ENCODE peak calls at places on chromosomes 13 and 19, in nine cellular contexts. U, L, H, W, P, R, Z, Y and N are unnamed samples.

GRCh38 chr13:50589139-50589538 is 254.4 kb downstream of the DLEU7 start:
- DNase-seq in U (peak), L (no peak), H (no peak), W (peak), P (no peak), R (no peak), Z (peak), Y (peak), N (no peak)

GRCh38 chr19:952680-953500 is 27.1 kb downstream of the ARID3A start:
- DNase-seq in U (peak), L (no peak), H (no peak), W (no peak), P (no peak), R (no peak), Z (peak), Y (peak), N (no peak)

GRCh38 chr13:101654916-101655315 is 202.4 kb downstream of the ITGBL1 start:
- DNase-seq in U (no peak), L (no peak), H (no peak), W (no peak), P (no peak), R (no peak), Z (peak), Y (peak), N (no peak)

GRCh38 chr19:34365463-34366401 is 736 bp downstream of the GPI start:
- DNase-seq in U (peak), L (no peak), H (no peak), W (no peak), P (no peak), R (no peak), Z (peak), Y (peak), N (peak)

GRCh38 chr13:23160241-23161175 is 20.3 kb upstream of the SGCG start:
- DNase-seq in U (peak), L (no peak), H (no peak), W (no peak), P (no peak), R (no peak), Z (peak), Y (peak), N (no peak)

GRCh38 chr19:42433503-42434260 is 6.5 kb upstream of the LIPE start:
- DNase-seq in U (peak), L (peak), H (peak), W (no peak), P (peak), R (no peak), Z (peak), Y (peak), N (peak)

GRCh38 chr19:29690842-29691241 is 24.2 kb downstream of the C19orf12 start:
- DNase-seq in U (peak), L (no peak), H (no peak), W (no peak), P (no peak), R (peak), Z (peak), Y (peak), N (peak)

GRCh38 chr19:48631254-48631653 is 5.9 kb downstream of the DBP start:
- DNase-seq in U (no peak), L (no peak), H (no peak), W (no peak), P (no peak), R (no peak), Z (no peak), Y (no peak), N (no peak)

GRCh38 chr19:35519291-35519690 is 5.8 kb upstream of the DMKN start:
- DNase-seq in U (peak), L (no peak), H (no peak), W (no peak), P (no peak), R (no peak), Z (peak), Y (peak), N (no peak)

GRCh38 chr19:40744554-40745401 is 5.5 kb downstream of the ACTMAP start:
- DNase-seq in U (no peak), L (no peak), H (no peak), W (no peak), P (no peak), R (no peak), Z (no peak), Y (no peak), N (no peak)

GRCh38 chr13:114318624-114319023 is 4.3 kb downstream of the CHAMP1 start:
- DNase-seq in U (no peak), L (no peak), H (no peak), W (no peak), P (no peak), R (no peak), Z (no peak), Y (no peak), N (no peak)

GRCh38 chr13:95503662-95504061 is 48.9 kb upstream of the CLDN10 start:
- DNase-seq in U (no peak), L (no peak), H (no peak), W (no peak), P (no peak), R (no peak), Z (no peak), Y (no peak), N (no peak)

GRCh38 chr19:51821511-51821910 is 26.6 kb downstream of the FPR3 start:
- DNase-seq in U (no peak), L (no peak), H (no peak), W (no peak), P (no peak), R (no peak), Z (no peak), Y (no peak), N (no peak)

GRCh38 chr13:59119475-59119874 is 1044.3 kb downstream of the DIAPH3 start:
- DNase-seq in U (no peak), L (no peak), H (no peak), W (no peak), P (no peak), R (no peak), Z (no peak), Y (no peak), N (no peak)

GRCh38 chr13:68850160-68850559 is 1257.5 kb upstream of the ATXN8OS start:
- DNase-seq in U (peak), L (no peak), H (no peak), W (no peak), P (no peak), R (no peak), Z (no peak), Y (peak), N (no peak)

GRCh38 chr13:46759861-46760260 is 37.1 kb downstream of the ESD start:
- DNase-seq in U (peak), L (no peak), H (no peak), W (no peak), P (no peak), R (no peak), Z (no peak), Y (no peak), N (peak)

GRCh38 chr19:39546599-39546998 is 6.6 kb upstream of the EID2 start:
- DNase-seq in U (peak), L (no peak), H (no peak), W (no peak), P (no peak), R (no peak), Z (no peak), Y (peak), N (no peak)

GRCh38 chr13:113550453-113550852 is 34.1 kb upstream of the TFDP1 start:
- DNase-seq in U (no peak), L (no peak), H (no peak), W (no peak), P (no peak), R (no peak), Z (no peak), Y (no peak), N (no peak)

GRCh38 chr19:55276720-55277430 is 3.0 kb downstream of the HSPBP1 start:
- DNase-seq in U (no peak), L (no peak), H (no peak), W (no peak), P (no peak), R (no peak), Z (no peak), Y (no peak), N (no peak)

GRCh38 chr19:6242677-6243076 is 37.1 kb downstream of the MLLT1 start:
- DNase-seq in U (no peak), L (no peak), H (no peak), W (no peak), P (no peak), R (no peak), Z (no peak), Y (no peak), N (no peak)

GRCh38 chr19:38649305-38650179 is 2.1 kb downstream of the ACTN4 start:
- DNase-seq in U (peak), L (no peak), H (no peak), W (no peak), P (no peak), R (no peak), Z (peak), Y (peak), N (no peak)

GRCh38 chr19:21483589-21484170 is 21.7 kb upstream of the ZNF429 start:
- DNase-seq in U (no peak), L (peak), H (no peak), W (no peak), P (peak), R (peak), Z (no peak), Y (peak), N (peak)

GRCh38 chr13:53198017-53198416 is 169.4 kb downstream of the OLFM4 start:
- DNase-seq in U (no peak), L (no peak), H (no peak), W (no peak), P (no peak), R (no peak), Z (no peak), Y (no peak), N (no peak)

GRCh38 chr13:98813993-98814392 is 61.5 kb upstream of the SLC15A1 start:
- DNase-seq in U (peak), L (no peak), H (no peak), W (no peak), P (no peak), R (no peak), Z (no peak), Y (peak), N (no peak)

GRCh38 chr13:98108330-98108729 is 34.6 kb upstream of the FARP1 start:
- DNase-seq in U (no peak), L (no peak), H (no peak), W (no peak), P (no peak), R (no peak), Z (peak), Y (no peak), N (no peak)

GRCh38 chr13:23466144-23467002 is 32.9 kb upstream of the SACS start:
- DNase-seq in U (peak), L (peak), H (peak), W (peak), P (peak), R (peak), Z (peak), Y (peak), N (peak)

GRCh38 chr19:7868671-7869452 is 5.3 kb downstream of the PRR36 start:
- DNase-seq in U (peak), L (peak), H (no peak), W (no peak), P (peak), R (no peak), Z (peak), Y (peak), N (peak)

GRCh38 chr13:62387642-62388041 is 972.0 kb upstream of the PCDH20 start:
- DNase-seq in U (peak), L (no peak), H (no peak), W (no peak), P (no peak), R (no peak), Z (no peak), Y (peak), N (no peak)